ENCODE peak calls at places on chromosome 14, in four cellular contexts. D is progenitor cell of endocrine pancreas, W is hepatocyte, T is AG04450. S is an unnamed sample.

GRCh38 chr14:22200977-22201605 is 387.9 kb downstream of the DAD1 start:
- DNase-seq in T (no peak), D (no peak), W (peak), S (peak)

GRCh38 chr14:69713127-69713800 is 53.7 kb upstream of the SRSF5 start:
- DNase-seq in W (no peak), D (no peak), T (no peak), S (no peak)

GRCh38 chr14:59282366-59282765 is 93.9 kb downstream of the DAAM1 start:
- DNase-seq in D (no peak), T (no peak), W (no peak), S (no peak)

GRCh38 chr14:81169711-81170103 is 51.1 kb downstream of the GTF2A1 start:
- DNase-seq in W (peak), D (no peak), T (no peak), S (no peak)

GRCh38 chr14:97634786-97635185 is 837.6 kb downstream of the VRK1 start:
- DNase-seq in D (no peak), W (no peak), T (no peak), S (no peak)

GRCh38 chr14:101956179-101956885 is 8.0 kb upstream of the DYNC1H1 start:
- DNase-seq in D (no peak), T (no peak), W (no peak), S (no peak)

GRCh38 chr14:68033533-68033932 is 214.0 kb downstream of the RAD51B start:
- DNase-seq in D (no peak), W (no peak), T (no peak), S (no peak)

GRCh38 chr14:100417466-100417865 is 94.3 kb downstream of the SLC25A47 start:
- DNase-seq in T (peak), W (peak), D (peak), S (peak)

GRCh38 chr14:89067293-89067972 is 243.0 kb downstream of the TTC8 start:
- DNase-seq in D (no peak), W (no peak), T (no peak), S (no peak)

GRCh38 chr14:29354446-29354845 is 573.2 kb downstream of the PRKD1 start:
- DNase-seq in T (no peak), D (no peak), W (no peak), S (no peak)

GRCh38 chr14:63383776-63384367 is 65.1 kb upstream of the GPHB5 start:
- DNase-seq in D (no peak), W (no peak), T (no peak), S (no peak)

GRCh38 chr14:99569725-99570541 is 34.1 kb downstream of the CCDC85C start:
- DNase-seq in D (no peak), T (no peak), W (no peak), S (no peak)

GRCh38 chr14:81296263-81296923 is 75.6 kb upstream of the GTF2A1 start:
- DNase-seq in D (no peak), W (no peak), T (no peak), S (no peak)

GRCh38 chr14:75299064-75299463 is 20.4 kb downstream of the FOS start:
- DNase-seq in W (peak), T (no peak), D (no peak), S (no peak)

GRCh38 chr14:89320381-89321000 is 96.5 kb downstream of the FOXN3 start:
- DNase-seq in W (no peak), T (no peak), D (no peak), S (no peak)

GRCh38 chr14:101050901-101051490 is 147.5 kb upstream of the RTL1 start:
- DNase-seq in T (no peak), D (no peak), W (no peak), S (no peak)

GRCh38 chr14:54772451-54772881 is 130.2 kb downstream of the GCH1 start:
- DNase-seq in D (no peak), W (no peak), T (no peak), S (no peak)

GRCh38 chr14:103530831-103531230 is 1.8 kb downstream of the TRMT61A start:
- DNase-seq in T (no peak), D (no peak), W (no peak), S (no peak)

GRCh38 chr14:95623195-95623594 is 63.0 kb upstream of the TCL1B start:
- DNase-seq in T (no peak), D (no peak), W (no peak), S (no peak)

GRCh38 chr14:61502459-61503093 is 181.2 kb downstream of the PRKCH start:
- DNase-seq in D (no peak), T (no peak), W (no peak), S (no peak)

GRCh38 chr14:95394981-95395737 is 75.5 kb upstream of the CLMN start:
- DNase-seq in D (no peak), T (no peak), W (no peak), S (no peak)

GRCh38 chr14:96249016-96249415 is 7.0 kb upstream of the BDKRB1 start:
- DNase-seq in W (peak), T (peak), D (no peak), S (no peak)

GRCh38 chr14:103507751-103508150 is 14.9 kb downstream of the CKB start:
- DNase-seq in D (no peak), T (no peak), W (no peak), S (no peak)

GRCh38 chr14:68518910-68519686 is 273.8 kb downstream of the ZFP36L1 start:
- DNase-seq in D (no peak), T (no peak), W (peak), S (no peak)

GRCh38 chr14:49975286-49975685 is 82.4 kb downstream of the ARF6 start:
- DNase-seq in W (peak), T (peak), D (no peak), S (no peak)

GRCh38 chr14:22819191-22819988 is 4.2 kb upstream of the SLC7A7 start:
- DNase-seq in T (no peak), D (no peak), W (peak), S (peak)

GRCh38 chr14:33669111-33669510 is 281.8 kb downstream of the EGLN3 start:
- DNase-seq in D (no peak), W (no peak), T (no peak), S (no peak)

GRCh38 chr14:53921027-53921426 is 35.6 kb downstream of the BMP4 start:
- DNase-seq in T (no peak), D (no peak), W (no peak), S (no peak)

GRCh38 chr14:75981426-75981825 is 369 bp downstream of the TGFB3 start:
- DNase-seq in T (no peak), D (no peak), W (peak), S (peak)

GRCh38 chr14:23776296-23776695 is 140.1 kb downstream of the DHRS2 start:
- DNase-seq in W (no peak), D (no peak), T (no peak), S (no peak)

GRCh38 chr14:101557811-101558738 is 3.2 kb upstream of the DIO3 start:
- DNase-seq in D (no peak), T (no peak), W (peak), S (no peak)

GRCh38 chr14:19878029-19878642 is 3.2 kb downstream of the OR4K2 start:
- DNase-seq in D (no peak), T (no peak), W (no peak), S (no peak)
- TF ChIP-seq CTCF in D (peak), T (peak), W (peak), S (peak)

GRCh38 chr14:51821822-51822221 is 38.6 kb upstream of the GNG2 start:
- DNase-seq in D (no peak), T (no peak), W (no peak), S (no peak)

GRCh38 chr14:51823706-51824105 is 36.7 kb upstream of the GNG2 start:
- DNase-seq in D (no peak), T (no peak), W (no peak), S (no peak)

GRCh38 chr14:51825926-51826325 is 34.5 kb upstream of the GNG2 start:
- DNase-seq in T (no peak), D (no peak), W (no peak), S (no peak)

GRCh38 chr14:51822499-51822898 is 37.9 kb upstream of the GNG2 start:
- DNase-seq in W (no peak), D (no peak), T (no peak), S (no peak)

DNA sequence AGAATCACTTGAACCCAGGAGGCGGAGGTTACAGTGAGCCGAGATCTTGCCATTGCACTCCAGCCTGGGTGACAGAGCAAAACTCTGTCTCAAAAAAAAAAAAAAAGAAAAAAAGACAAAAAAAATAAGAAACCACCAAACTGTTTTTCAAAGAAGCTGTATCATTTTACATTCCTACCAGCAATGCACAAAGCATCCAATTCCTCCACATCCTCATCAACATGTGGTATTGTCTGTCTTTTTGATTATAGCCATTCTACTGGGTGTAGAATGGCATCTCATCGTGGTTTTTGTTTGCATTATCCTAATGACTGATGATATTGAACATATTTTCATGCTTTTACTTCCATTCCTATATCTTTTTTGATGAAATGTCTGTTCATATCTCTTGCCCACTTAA is 36.2 kb upstream of the GNG2 start:
- DNase-seq in D (no peak), W (no peak), T (no peak), S (no peak)
- TF ChIP-seq CTCF in D (no peak), W (no peak), T (no peak), S (no peak)

GRCh38 chr14:43540948-43541347 is 966.1 kb downstream of the FSCB start:
- DNase-seq in T (no peak), D (no peak), W (no peak), S (peak)
- TF ChIP-seq CTCF in T (no peak), D (no peak), W (no peak), S (peak)

GRCh38 chr14:52131640-52132320 is 62.9 kb upstream of the NID2 start:
- DNase-seq in T (peak), D (peak), W (peak), S (peak)
- TF ChIP-seq CTCF in T (peak), D (peak), W (peak), S (peak)

GRCh38 chr14:86052868-86053267 is 522.9 kb downstream of the FLRT2 start:
- DNase-seq in D (no peak), W (no peak), T (no peak), S (no peak)

GRCh38 chr14:86057018-86057667 is 527.2 kb downstream of the FLRT2 start:
- DNase-seq in W (peak), D (no peak), T (no peak), S (peak)

GRCh38 chr14:86050072-86050683 is 520.2 kb downstream of the FLRT2 start:
- DNase-seq in W (no peak), T (no peak), D (no peak), S (no peak)

DNA sequence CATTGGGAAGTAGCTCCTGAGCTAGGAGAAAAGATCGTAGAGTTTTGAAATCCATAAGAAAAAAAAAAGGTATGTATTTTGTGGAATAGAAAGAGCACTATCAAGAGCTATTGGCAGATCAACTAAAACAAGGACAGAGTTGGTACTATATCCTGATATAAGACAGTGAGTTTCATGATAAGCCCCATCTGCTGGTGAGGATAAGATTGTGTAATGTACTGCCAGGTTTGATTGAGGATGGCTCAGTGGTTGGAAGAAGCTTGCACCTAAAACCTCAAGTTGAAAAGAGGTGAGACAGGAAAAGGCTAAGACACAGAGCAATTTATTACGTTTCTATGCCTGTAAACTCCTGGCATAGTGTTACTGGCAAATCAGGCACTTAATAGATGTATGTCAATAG is 525.6 kb downstream of the FLRT2 start:
- DNase-seq in T (no peak), D (no peak), W (no peak), S (no peak)
- TF ChIP-seq CTCF in T (peak), D (no peak), W (peak), S (no peak)

GRCh38 chr14:104532191-104532555 is 47.4 kb upstream of the C14orf180 start:
- DNase-seq in D (no peak), W (no peak), T (no peak), S (no peak)
- TF ChIP-seq CTCF in D (no peak), W (no peak), T (no peak), S (no peak)

S was measured in nephron progenitor cell.